ENCODE peak calls at places on chromosomes 4 and X, in ten cellular contexts. One of them, this sample, is unnamed.

GRCh38 chrX:140157143-140157542 is 191.8 kb upstream of the CXorf66 start:
- DNase-seq in activated naive CD4-positive, alpha-beta T cell treated with anti-CD3 and anti-CD28 coated beads for 36 hours: no peak
- DNase-seq in islet precursor cell: no peak
- DNase-seq in stimulated activated CD8-positive, alpha-beta memory T cell treated with anti-CD3 and anti-CD28 coated beads, Interleukin-15, amount 100 ng/mL, for 1 hour: no peak
- DNase-seq in NCI-H69: no peak
- DNase-seq in H9: no peak
- DNase-seq in mesothelial cell of epicardium: no peak
- DNase-seq in head of caudate nucleus: no peak
- DNase-seq in smooth muscle cell of the brain vasculature: no peak
- DNase-seq in Calu3: no peak
- DNase-seq in this sample: no peak

GRCh38 chrX:134849390-134849789 is 141.4 kb upstream of the SMIM10 start:
- DNase-seq in activated naive CD4-positive, alpha-beta T cell treated with anti-CD3 and anti-CD28 coated beads for 36 hours: no peak
- DNase-seq in NCI-H69: no peak
- DNase-seq in stimulated activated CD8-positive, alpha-beta memory T cell treated with anti-CD3 and anti-CD28 coated beads, Interleukin-15, amount 100 ng/mL, for 1 hour: no peak
- DNase-seq in smooth muscle cell of the brain vasculature: no peak
- DNase-seq in head of caudate nucleus: no peak
- DNase-seq in islet precursor cell: no peak
- DNase-seq in mesothelial cell of epicardium: no peak
- DNase-seq in Calu3: no peak
- DNase-seq in H9: no peak
- DNase-seq in this sample: no peak

GRCh38 chr4:1277667-1278335 is 11.9 kb upstream of the MAEA start:
- DNase-seq in activated naive CD4-positive, alpha-beta T cell treated with anti-CD3 and anti-CD28 coated beads for 36 hours: no peak
- DNase-seq in mesothelial cell of epicardium: no peak
- DNase-seq in stimulated activated CD8-positive, alpha-beta memory T cell treated with anti-CD3 and anti-CD28 coated beads, Interleukin-15, amount 100 ng/mL, for 1 hour: no peak
- DNase-seq in islet precursor cell: no peak
- DNase-seq in head of caudate nucleus: no peak
- DNase-seq in Calu3: no peak
- DNase-seq in NCI-H69: no peak
- DNase-seq in smooth muscle cell of the brain vasculature: no peak
- DNase-seq in H9: no peak
- DNase-seq in this sample: no peak

GRCh38 chr4:175935016-175935661 is 123.1 kb upstream of the GPM6A start:
- DNase-seq in head of caudate nucleus: no peak
- DNase-seq in islet precursor cell: peak; percentile 66
- DNase-seq in smooth muscle cell of the brain vasculature: no peak
- DNase-seq in mesothelial cell of epicardium: no peak
- DNase-seq in stimulated activated CD8-positive, alpha-beta memory T cell treated with anti-CD3 and anti-CD28 coated beads, Interleukin-15, amount 100 ng/mL, for 1 hour: no peak
- DNase-seq in H9: no peak
- DNase-seq in Calu3: peak; percentile 9
- DNase-seq in activated naive CD4-positive, alpha-beta T cell treated with anti-CD3 and anti-CD28 coated beads for 36 hours: no peak
- DNase-seq in NCI-H69: no peak
- DNase-seq in this sample: peak; percentile 49

GRCh38 chrX:126137899-126138298 is 28.2 kb downstream of the DCAF12L2 start:
- DNase-seq in stimulated activated CD8-positive, alpha-beta memory T cell treated with anti-CD3 and anti-CD28 coated beads, Interleukin-15, amount 100 ng/mL, for 1 hour: no peak
- DNase-seq in NCI-H69: no peak
- DNase-seq in activated naive CD4-positive, alpha-beta T cell treated with anti-CD3 and anti-CD28 coated beads for 36 hours: no peak
- DNase-seq in H9: no peak
- DNase-seq in Calu3: no peak
- DNase-seq in islet precursor cell: no peak
- DNase-seq in smooth muscle cell of the brain vasculature: no peak
- DNase-seq in mesothelial cell of epicardium: no peak
- DNase-seq in head of caudate nucleus: no peak
- DNase-seq in this sample: peak; percentile 57

GRCh38 chr4:40199999-40200880 is 3.4 kb downstream of the RHOH start:
- DNase-seq in activated naive CD4-positive, alpha-beta T cell treated with anti-CD3 and anti-CD28 coated beads for 36 hours: peak; percentile 88
- DNase-seq in stimulated activated CD8-positive, alpha-beta memory T cell treated with anti-CD3 and anti-CD28 coated beads, Interleukin-15, amount 100 ng/mL, for 1 hour: no peak
- DNase-seq in Calu3: no peak
- DNase-seq in head of caudate nucleus: no peak
- DNase-seq in H9: no peak
- DNase-seq in islet precursor cell: no peak
- DNase-seq in mesothelial cell of epicardium: no peak
- DNase-seq in NCI-H69: peak; percentile 32
- DNase-seq in smooth muscle cell of the brain vasculature: no peak
- DNase-seq in this sample: no peak

GRCh38 chr4:48698029-48698901 is 81.8 kb downstream of the FRYL start:
- DNase-seq in activated naive CD4-positive, alpha-beta T cell treated with anti-CD3 and anti-CD28 coated beads for 36 hours: no peak
- DNase-seq in head of caudate nucleus: no peak
- DNase-seq in H9: no peak
- DNase-seq in NCI-H69: peak; percentile 10
- DNase-seq in stimulated activated CD8-positive, alpha-beta memory T cell treated with anti-CD3 and anti-CD28 coated beads, Interleukin-15, amount 100 ng/mL, for 1 hour: no peak
- DNase-seq in islet precursor cell: peak; percentile 66
- DNase-seq in smooth muscle cell of the brain vasculature: peak; percentile 45
- DNase-seq in mesothelial cell of epicardium: no peak
- DNase-seq in Calu3: peak; percentile 75
- DNase-seq in this sample: peak; percentile 54

GRCh38 chrX:24023972-24024664 is 2.9 kb downstream of the KLHL15 start:
- DNase-seq in smooth muscle cell of the brain vasculature: no peak
- DNase-seq in stimulated activated CD8-positive, alpha-beta memory T cell treated with anti-CD3 and anti-CD28 coated beads, Interleukin-15, amount 100 ng/mL, for 1 hour: no peak
- DNase-seq in H9: no peak
- DNase-seq in head of caudate nucleus: no peak
- DNase-seq in Calu3: no peak
- DNase-seq in NCI-H69: peak; percentile 39
- DNase-seq in mesothelial cell of epicardium: no peak
- DNase-seq in activated naive CD4-positive, alpha-beta T cell treated with anti-CD3 and anti-CD28 coated beads for 36 hours: no peak
- DNase-seq in islet precursor cell: no peak
- DNase-seq in this sample: no peak

GRCh38 chrX:7240929-7241328 is 93.0 kb upstream of the PUDP start:
- DNase-seq in islet precursor cell: no peak
- DNase-seq in Calu3: no peak
- DNase-seq in smooth muscle cell of the brain vasculature: no peak
- DNase-seq in head of caudate nucleus: no peak
- DNase-seq in NCI-H69: no peak
- DNase-seq in mesothelial cell of epicardium: no peak
- DNase-seq in stimulated activated CD8-positive, alpha-beta memory T cell treated with anti-CD3 and anti-CD28 coated beads, Interleukin-15, amount 100 ng/mL, for 1 hour: no peak
- DNase-seq in H9: no peak
- DNase-seq in activated naive CD4-positive, alpha-beta T cell treated with anti-CD3 and anti-CD28 coated beads for 36 hours: no peak
- DNase-seq in this sample: no peak

GRCh38 chrX:42531431-42531830 is 246.5 kb downstream of the PPP1R2C start:
- DNase-seq in H9: no peak
- DNase-seq in mesothelial cell of epicardium: no peak
- DNase-seq in Calu3: no peak
- DNase-seq in activated naive CD4-positive, alpha-beta T cell treated with anti-CD3 and anti-CD28 coated beads for 36 hours: no peak
- DNase-seq in islet precursor cell: no peak
- DNase-seq in NCI-H69: no peak
- DNase-seq in head of caudate nucleus: no peak
- DNase-seq in smooth muscle cell of the brain vasculature: no peak
- DNase-seq in stimulated activated CD8-positive, alpha-beta memory T cell treated with anti-CD3 and anti-CD28 coated beads, Interleukin-15, amount 100 ng/mL, for 1 hour: no peak
- DNase-seq in this sample: no peak

GRCh38 chrX:78024349-78025108 is 55.1 kb upstream of the PGAM4 start:
- DNase-seq in mesothelial cell of epicardium: no peak
- DNase-seq in smooth muscle cell of the brain vasculature: no peak
- DNase-seq in stimulated activated CD8-positive, alpha-beta memory T cell treated with anti-CD3 and anti-CD28 coated beads, Interleukin-15, amount 100 ng/mL, for 1 hour: no peak
- DNase-seq in activated naive CD4-positive, alpha-beta T cell treated with anti-CD3 and anti-CD28 coated beads for 36 hours: peak; percentile 8
- DNase-seq in head of caudate nucleus: no peak
- DNase-seq in Calu3: peak; percentile 67
- DNase-seq in NCI-H69: peak; percentile 30
- DNase-seq in H9: peak; percentile 37
- DNase-seq in islet precursor cell: peak; percentile 50
- DNase-seq in this sample: peak; percentile 53

GRCh38 chr4:39480902-39481695 is 22.2 kb downstream of the LIAS start:
- DNase-seq in activated naive CD4-positive, alpha-beta T cell treated with anti-CD3 and anti-CD28 coated beads for 36 hours: no peak
- DNase-seq in NCI-H69: no peak
- DNase-seq in smooth muscle cell of the brain vasculature: no peak
- DNase-seq in Calu3: no peak
- DNase-seq in stimulated activated CD8-positive, alpha-beta memory T cell treated with anti-CD3 and anti-CD28 coated beads, Interleukin-15, amount 100 ng/mL, for 1 hour: no peak
- DNase-seq in head of caudate nucleus: no peak
- DNase-seq in islet precursor cell: no peak
- DNase-seq in mesothelial cell of epicardium: no peak
- DNase-seq in H9: no peak
- DNase-seq in this sample: no peak

GRCh38 chr4:114077610-114078009 is 98.2 kb upstream of the ARSJ start:
- DNase-seq in H9: no peak
- DNase-seq in Calu3: no peak
- DNase-seq in smooth muscle cell of the brain vasculature: no peak
- DNase-seq in head of caudate nucleus: no peak
- DNase-seq in mesothelial cell of epicardium: no peak
- DNase-seq in stimulated activated CD8-positive, alpha-beta memory T cell treated with anti-CD3 and anti-CD28 coated beads, Interleukin-15, amount 100 ng/mL, for 1 hour: no peak
- DNase-seq in activated naive CD4-positive, alpha-beta T cell treated with anti-CD3 and anti-CD28 coated beads for 36 hours: no peak
- DNase-seq in NCI-H69: peak; percentile 3
- DNase-seq in islet precursor cell: no peak
- DNase-seq in this sample: no peak

GRCh38 chr4:6557856-6558255 is 17.1 kb upstream of the MAN2B2 start:
- DNase-seq in smooth muscle cell of the brain vasculature: no peak
- DNase-seq in activated naive CD4-positive, alpha-beta T cell treated with anti-CD3 and anti-CD28 coated beads for 36 hours: no peak
- DNase-seq in H9: no peak
- DNase-seq in mesothelial cell of epicardium: no peak
- DNase-seq in islet precursor cell: no peak
- DNase-seq in Calu3: no peak
- DNase-seq in head of caudate nucleus: no peak
- DNase-seq in stimulated activated CD8-positive, alpha-beta memory T cell treated with anti-CD3 and anti-CD28 coated beads, Interleukin-15, amount 100 ng/mL, for 1 hour: no peak
- DNase-seq in NCI-H69: no peak
- DNase-seq in this sample: no peak

GRCh38 chrX:23779025-23779424 is 3.9 kb upstream of the SAT1 start:
- DNase-seq in Calu3: no peak
- DNase-seq in smooth muscle cell of the brain vasculature: no peak
- DNase-seq in NCI-H69: no peak
- DNase-seq in islet precursor cell: no peak
- DNase-seq in stimulated activated CD8-positive, alpha-beta memory T cell treated with anti-CD3 and anti-CD28 coated beads, Interleukin-15, amount 100 ng/mL, for 1 hour: no peak
- DNase-seq in activated naive CD4-positive, alpha-beta T cell treated with anti-CD3 and anti-CD28 coated beads for 36 hours: no peak
- DNase-seq in H9: no peak
- DNase-seq in mesothelial cell of epicardium: no peak
- DNase-seq in head of caudate nucleus: no peak
- DNase-seq in this sample: no peak

GRCh38 chr4:169159614-169160013 is 111.1 kb downstream of the SH3RF1 start:
- DNase-seq in H9: no peak
- DNase-seq in activated naive CD4-positive, alpha-beta T cell treated with anti-CD3 and anti-CD28 coated beads for 36 hours: no peak
- DNase-seq in islet precursor cell: no peak
- DNase-seq in mesothelial cell of epicardium: no peak
- DNase-seq in head of caudate nucleus: no peak
- DNase-seq in NCI-H69: no peak
- DNase-seq in stimulated activated CD8-positive, alpha-beta memory T cell treated with anti-CD3 and anti-CD28 coated beads, Interleukin-15, amount 100 ng/mL, for 1 hour: no peak
- DNase-seq in Calu3: no peak
- DNase-seq in smooth muscle cell of the brain vasculature: no peak
- DNase-seq in this sample: no peak

GRCh38 chrX:23373129-23373804 is 38.6 kb downstream of the PTCHD1 start:
- DNase-seq in mesothelial cell of epicardium: no peak
- DNase-seq in islet precursor cell: no peak
- DNase-seq in NCI-H69: no peak
- DNase-seq in H9: no peak
- DNase-seq in Calu3: no peak
- DNase-seq in activated naive CD4-positive, alpha-beta T cell treated with anti-CD3 and anti-CD28 coated beads for 36 hours: no peak
- DNase-seq in head of caudate nucleus: no peak
- DNase-seq in smooth muscle cell of the brain vasculature: no peak
- DNase-seq in stimulated activated CD8-positive, alpha-beta memory T cell treated with anti-CD3 and anti-CD28 coated beads, Interleukin-15, amount 100 ng/mL, for 1 hour: no peak
- DNase-seq in this sample: no peak

GRCh38 chr4:106034205-106034604 is 138.9 kb downstream of the NPNT start:
- DNase-seq in Calu3: no peak
- DNase-seq in head of caudate nucleus: no peak
- DNase-seq in smooth muscle cell of the brain vasculature: no peak
- DNase-seq in islet precursor cell: no peak
- DNase-seq in stimulated activated CD8-positive, alpha-beta memory T cell treated with anti-CD3 and anti-CD28 coated beads, Interleukin-15, amount 100 ng/mL, for 1 hour: no peak
- DNase-seq in H9: no peak
- DNase-seq in NCI-H69: peak; percentile 45
- DNase-seq in activated naive CD4-positive, alpha-beta T cell treated with anti-CD3 and anti-CD28 coated beads for 36 hours: no peak
- DNase-seq in mesothelial cell of epicardium: no peak
- DNase-seq in this sample: no peak

GRCh38 chr4:55931833-55932232 is 16.9 kb upstream of the CEP135 start:
- DNase-seq in head of caudate nucleus: no peak
- DNase-seq in islet precursor cell: no peak
- DNase-seq in stimulated activated CD8-positive, alpha-beta memory T cell treated with anti-CD3 and anti-CD28 coated beads, Interleukin-15, amount 100 ng/mL, for 1 hour: no peak
- DNase-seq in smooth muscle cell of the brain vasculature: no peak
- DNase-seq in H9: no peak
- DNase-seq in activated naive CD4-positive, alpha-beta T cell treated with anti-CD3 and anti-CD28 coated beads for 36 hours: no peak
- DNase-seq in NCI-H69: no peak
- DNase-seq in Calu3: no peak
- DNase-seq in mesothelial cell of epicardium: no peak
- DNase-seq in this sample: no peak

GRCh38 chr4:25862411-25863346 is at the start of gene SEL1L3:
- DNase-seq in H9: peak; percentile 68
- DNase-seq in stimulated activated CD8-positive, alpha-beta memory T cell treated with anti-CD3 and anti-CD28 coated beads, Interleukin-15, amount 100 ng/mL, for 1 hour: no peak
- DNase-seq in head of caudate nucleus: no peak
- DNase-seq in smooth muscle cell of the brain vasculature: no peak
- DNase-seq in activated naive CD4-positive, alpha-beta T cell treated with anti-CD3 and anti-CD28 coated beads for 36 hours: peak; percentile 53
- DNase-seq in islet precursor cell: peak; percentile 79
- DNase-seq in Calu3: peak; percentile 75
- DNase-seq in mesothelial cell of epicardium: peak; percentile 48
- DNase-seq in NCI-H69: peak; percentile 81
- DNase-seq in this sample: peak; percentile 86

GRCh38 chr4:16693040-16693506 is 205.4 kb downstream of the LDB2 start:
- DNase-seq in H9: no peak
- DNase-seq in stimulated activated CD8-positive, alpha-beta memory T cell treated with anti-CD3 and anti-CD28 coated beads, Interleukin-15, amount 100 ng/mL, for 1 hour: no peak
- DNase-seq in islet precursor cell: no peak
- DNase-seq in head of caudate nucleus: no peak
- DNase-seq in smooth muscle cell of the brain vasculature: no peak
- DNase-seq in Calu3: no peak
- DNase-seq in mesothelial cell of epicardium: no peak
- DNase-seq in activated naive CD4-positive, alpha-beta T cell treated with anti-CD3 and anti-CD28 coated beads for 36 hours: no peak
- DNase-seq in NCI-H69: no peak
- DNase-seq in this sample: no peak

GRCh38 chr4:141763373-141763772 is 127.0 kb downstream of the IL15 start:
- DNase-seq in stimulated activated CD8-positive, alpha-beta memory T cell treated with anti-CD3 and anti-CD28 coated beads, Interleukin-15, amount 100 ng/mL, for 1 hour: no peak
- DNase-seq in islet precursor cell: no peak
- DNase-seq in NCI-H69: peak; percentile 6
- DNase-seq in smooth muscle cell of the brain vasculature: no peak
- DNase-seq in H9: no peak
- DNase-seq in head of caudate nucleus: no peak
- DNase-seq in activated naive CD4-positive, alpha-beta T cell treated with anti-CD3 and anti-CD28 coated beads for 36 hours: no peak
- DNase-seq in Calu3: no peak
- DNase-seq in mesothelial cell of epicardium: no peak
- DNase-seq in this sample: no peak

GRCh38 chrX:101287402-101287801 is 3.7 kb downstream of the TAF7L start:
- DNase-seq in Calu3: peak; percentile 33
- DNase-seq in smooth muscle cell of the brain vasculature: peak; percentile 40
- DNase-seq in H9: no peak
- DNase-seq in activated naive CD4-positive, alpha-beta T cell treated with anti-CD3 and anti-CD28 coated beads for 36 hours: peak; percentile 6
- DNase-seq in islet precursor cell: no peak
- DNase-seq in head of caudate nucleus: no peak
- DNase-seq in mesothelial cell of epicardium: no peak
- DNase-seq in stimulated activated CD8-positive, alpha-beta memory T cell treated with anti-CD3 and anti-CD28 coated beads, Interleukin-15, amount 100 ng/mL, for 1 hour: no peak
- DNase-seq in NCI-H69: peak; percentile 45
- DNase-seq in this sample: no peak

GRCh38 chr4:165874799-165875371 is 1.8 kb downstream of the TLL1 start:
- DNase-seq in H9: peak; percentile 67
- DNase-seq in stimulated activated CD8-positive, alpha-beta memory T cell treated with anti-CD3 and anti-CD28 coated beads, Interleukin-15, amount 100 ng/mL, for 1 hour: no peak
- DNase-seq in islet precursor cell: peak; percentile 77
- DNase-seq in smooth muscle cell of the brain vasculature: no peak
- DNase-seq in NCI-H69: peak; percentile 92
- DNase-seq in activated naive CD4-positive, alpha-beta T cell treated with anti-CD3 and anti-CD28 coated beads for 36 hours: no peak
- DNase-seq in Calu3: no peak
- DNase-seq in mesothelial cell of epicardium: peak; percentile 45
- DNase-seq in head of caudate nucleus: peak; percentile 24
- DNase-seq in this sample: peak; percentile 86

GRCh38 chr4:40053161-40053560 is 3.5 kb upstream of the N4BP2 start:
- DNase-seq in head of caudate nucleus: no peak
- DNase-seq in Calu3: no peak
- DNase-seq in H9: no peak
- DNase-seq in islet precursor cell: no peak
- DNase-seq in stimulated activated CD8-positive, alpha-beta memory T cell treated with anti-CD3 and anti-CD28 coated beads, Interleukin-15, amount 100 ng/mL, for 1 hour: no peak
- DNase-seq in activated naive CD4-positive, alpha-beta T cell treated with anti-CD3 and anti-CD28 coated beads for 36 hours: no peak
- DNase-seq in smooth muscle cell of the brain vasculature: no peak
- DNase-seq in mesothelial cell of epicardium: no peak
- DNase-seq in NCI-H69: no peak
- DNase-seq in this sample: no peak

GRCh38 chr4:139596680-139597279 is 40.8 kb upstream of the SETD7 start:
- DNase-seq in NCI-H69: no peak
- DNase-seq in islet precursor cell: no peak
- DNase-seq in H9: no peak
- DNase-seq in activated naive CD4-positive, alpha-beta T cell treated with anti-CD3 and anti-CD28 coated beads for 36 hours: no peak
- DNase-seq in mesothelial cell of epicardium: no peak
- DNase-seq in Calu3: no peak
- DNase-seq in stimulated activated CD8-positive, alpha-beta memory T cell treated with anti-CD3 and anti-CD28 coated beads, Interleukin-15, amount 100 ng/mL, for 1 hour: no peak
- DNase-seq in smooth muscle cell of the brain vasculature: no peak
- DNase-seq in head of caudate nucleus: no peak
- DNase-seq in this sample: no peak

GRCh38 chr4:36024901-36025610 is 219.3 kb downstream of the ARAP2 start:
- DNase-seq in Calu3: peak; percentile 31
- DNase-seq in mesothelial cell of epicardium: no peak
- DNase-seq in H9: no peak
- DNase-seq in activated naive CD4-positive, alpha-beta T cell treated with anti-CD3 and anti-CD28 coated beads for 36 hours: no peak
- DNase-seq in stimulated activated CD8-positive, alpha-beta memory T cell treated with anti-CD3 and anti-CD28 coated beads, Interleukin-15, amount 100 ng/mL, for 1 hour: no peak
- DNase-seq in smooth muscle cell of the brain vasculature: no peak
- DNase-seq in NCI-H69: peak; percentile 12
- DNase-seq in head of caudate nucleus: no peak
- DNase-seq in islet precursor cell: peak; percentile 56
- DNase-seq in this sample: no peak

GRCh38 chr4:6379787-6380745 is 92.3 kb downstream of the PPP2R2C start:
- DNase-seq in islet precursor cell: no peak
- DNase-seq in head of caudate nucleus: no peak
- DNase-seq in NCI-H69: no peak
- DNase-seq in mesothelial cell of epicardium: no peak
- DNase-seq in H9: no peak
- DNase-seq in stimulated activated CD8-positive, alpha-beta memory T cell treated with anti-CD3 and anti-CD28 coated beads, Interleukin-15, amount 100 ng/mL, for 1 hour: no peak
- DNase-seq in smooth muscle cell of the brain vasculature: no peak
- DNase-seq in Calu3: no peak
- DNase-seq in activated naive CD4-positive, alpha-beta T cell treated with anti-CD3 and anti-CD28 coated beads for 36 hours: no peak
- DNase-seq in this sample: no peak